ENCODE peak calls at places on chromosomes 16 and 17, in seven cellular contexts. F is neural progenitor cell, D is endodermal cell, W is IMR-90, Y is heart left ventricle, O is left ventricle myocardium inferior, B is lower lobe of right lung. A is an unnamed sample.

GRCh38 chr16:50837324-50837723 is 95.4 kb downstream of the CYLD start:
- DNase-seq in F (no peak), D (no peak), W (no peak), Y (no peak), O (no peak), B (no peak), A (peak)

GRCh38 chr16:61862221-61862620 is 174.0 kb downstream of the CDH8 start:
- DNase-seq in F (no peak), D (no peak), W (no peak), Y (no peak), O (no peak), B (no peak), A (no peak)

GRCh38 chr16:71201054-71201453 is 29.5 kb downstream of the HYDIN start:
- DNase-seq in F (no peak), D (no peak), W (no peak), Y (no peak), O (no peak), B (no peak), A (no peak)

GRCh38 chr17:46154151-46154816 is 38.9 kb downstream of the KANSL1 start:
- DNase-seq in F (no peak), D (no peak), W (peak), Y (no peak), O (no peak), B (no peak), A (no peak)

GRCh38 chr17:14209215-14209614 is 27.4 kb downstream of the CDRT15 start:
- DNase-seq in F (no peak), D (no peak), W (peak), Y (no peak), O (no peak), B (no peak), A (no peak)

GRCh38 chr16:80176114-80176513 is 364.7 kb upstream of the DYNLRB2 start:
- DNase-seq in F (no peak), D (no peak), W (no peak), Y (no peak), O (no peak), B (no peak), A (no peak)

GRCh38 chr17:68777243-68777855 is 176.2 kb upstream of the FAM20A start:
- DNase-seq in F (peak), D (peak), W (peak), Y (peak), O (peak), B (no peak), A (no peak)

GRCh38 chr16:27813591-27813990 is 249.9 kb downstream of the GSG1L start:
- DNase-seq in F (no peak), D (peak), W (no peak), Y (no peak), O (no peak), B (no peak), A (peak)

GRCh38 chr16:80063028-80063767 is 462.7 kb upstream of the MAF start:
- DNase-seq in F (no peak), D (no peak), W (no peak), Y (no peak), O (no peak), B (no peak), A (no peak)

GRCh38 chr17:76371656-76372628 is 12.5 kb upstream of the SPHK1 start:
- DNase-seq in F (no peak), D (no peak), W (peak), Y (no peak), O (no peak), B (no peak), A (no peak)

GRCh38 chr17:31559647-31560501 is 168.4 kb downstream of the RAB11FIP4 start:
- DNase-seq in F (peak), D (peak), W (no peak), Y (peak), O (no peak), B (no peak), A (no peak)

GRCh38 chr17:42928714-42929496 is 28.3 kb downstream of the G6PC1 start:
- DNase-seq in F (peak), D (peak), W (peak), Y (peak), O (no peak), B (peak), A (peak)

GRCh38 chr16:88416686-88417085 is 33.9 kb downstream of the ZNF469 start:
- DNase-seq in F (no peak), D (no peak), W (no peak), Y (no peak), O (no peak), B (no peak), A (no peak)

GRCh38 chr16:628321-629061 is 2.3 kb upstream of the WFIKKN1 start:
- DNase-seq in F (no peak), D (no peak), W (no peak), Y (no peak), O (no peak), B (no peak), A (no peak)

GRCh38 chr16:30010817-30011504 is at the start of gene DOC2A:
- DNase-seq in F (peak), D (peak), W (no peak), Y (no peak), O (no peak), B (no peak), A (no peak)

GRCh38 chr16:53821487-53821886 is 117.5 kb downstream of the FTO start:
- DNase-seq in F (no peak), D (no peak), W (peak), Y (no peak), O (no peak), B (no peak), A (no peak)

GRCh38 chr17:76556759-76557367 is 17.0 kb downstream of the PRCD start:
- DNase-seq in F (peak), D (peak), W (peak), Y (no peak), O (no peak), B (peak), A (no peak)

GRCh38 chr16:67419502-67419901 is 3.2 kb upstream of the ZDHHC1 start:
- DNase-seq in F (no peak), D (no peak), W (peak), Y (no peak), O (no peak), B (no peak), A (no peak)

GRCh38 chr16:5512037-5512436 is 414.4 kb upstream of the EEF2KMT start:
- DNase-seq in F (no peak), D (no peak), W (no peak), Y (no peak), O (no peak), B (no peak), A (no peak)

GRCh38 chr16:11036040-11036439 is 91.7 kb downstream of the CLEC16A start:
- DNase-seq in F (peak), D (no peak), W (no peak), Y (no peak), O (no peak), B (no peak), A (peak)

GRCh38 chr17:17776889-17777288 is 59.9 kb downstream of the SREBF1 start:
- DNase-seq in F (no peak), D (no peak), W (no peak), Y (no peak), O (no peak), B (no peak), A (no peak)

GRCh38 chr17:34998205-34998604 is 17.9 kb downstream of the LIG3 start:
- DNase-seq in F (peak), D (peak), W (peak), Y (peak), O (peak), B (peak), A (no peak)

GRCh38 chr17:44557653-44558285 is 485 bp downstream of the FZD2 start:
- DNase-seq in F (peak), D (peak), W (peak), Y (no peak), O (peak), B (peak), A (no peak)

GRCh38 chr17:74805543-74805991 is 29.4 kb upstream of the NAT9 start:
- DNase-seq in F (no peak), D (no peak), W (no peak), Y (peak), O (peak), B (no peak), A (no peak)

GRCh38 chr16:1082952-1083675 is 10.6 kb downstream of the SSTR5 start:
- DNase-seq in F (no peak), D (no peak), W (no peak), Y (no peak), O (no peak), B (no peak), A (no peak)

GRCh38 chr17:692116-692515 is 22.5 kb downstream of the VPS53 start:
- DNase-seq in F (no peak), D (no peak), W (peak), Y (no peak), O (no peak), B (no peak), A (no peak)

GRCh38 chr16:35753559-35754390 is 2294.4 kb downstream of the TP53TG3F start:
- DNase-seq in F (no peak), D (no peak), W (no peak), Y (no peak), O (no peak), B (peak), A (peak)

GRCh38 chr17:76014925-76015261 is 12.2 kb downstream of the EVPL start:
- DNase-seq in F (no peak), D (no peak), W (no peak), Y (no peak), O (no peak), B (no peak), A (no peak)

GRCh38 chr16:11506816-11507305 is 79.9 kb downstream of the LITAF start:
- DNase-seq in F (no peak), D (peak), W (no peak), Y (no peak), O (no peak), B (no peak), A (no peak)

GRCh38 chr17:28811594-28812135 is 30.9 kb downstream of the FAM222B start:
- DNase-seq in F (peak), D (peak), W (peak), Y (no peak), O (no peak), B (no peak), A (no peak)

GRCh38 chr17:82805254-82805653 is 34.6 kb downstream of the ZNF750 start:
- DNase-seq in F (no peak), D (no peak), W (no peak), Y (no peak), O (no peak), B (no peak), A (no peak)

GRCh38 chr16:54055864-54056263 is 230.7 kb downstream of the IRX3 start:
- DNase-seq in F (no peak), D (no peak), W (peak), Y (no peak), O (no peak), B (no peak), A (no peak)

GRCh38 chr17:77280304-77280910 is 139.6 kb downstream of the SEC14L1 start:
- DNase-seq in F (no peak), D (peak), W (peak), Y (no peak), O (peak), B (no peak), A (no peak)

GRCh38 chr17:19366637-19366972 is 4.1 kb upstream of the B9D1 start:
- DNase-seq in F (no peak), D (peak), W (no peak), Y (no peak), O (no peak), B (no peak), A (no peak)

GRCh38 chr17:38464723-38465419 is 36.6 kb downstream of the ARHGAP23 start:
- DNase-seq in F (peak), D (no peak), W (peak), Y (peak), O (peak), B (peak), A (peak)

GRCh38 chr17:13490906-13491502 is 110.7 kb downstream of the HS3ST3A1 start:
- DNase-seq in F (no peak), D (no peak), W (peak), Y (no peak), O (no peak), B (no peak), A (no peak)

GRCh38 chr17:77154187-77154586 is 13.4 kb downstream of the SEC14L1 start:
- DNase-seq in F (no peak), D (no peak), W (no peak), Y (no peak), O (no peak), B (no peak), A (no peak)

DNA sequence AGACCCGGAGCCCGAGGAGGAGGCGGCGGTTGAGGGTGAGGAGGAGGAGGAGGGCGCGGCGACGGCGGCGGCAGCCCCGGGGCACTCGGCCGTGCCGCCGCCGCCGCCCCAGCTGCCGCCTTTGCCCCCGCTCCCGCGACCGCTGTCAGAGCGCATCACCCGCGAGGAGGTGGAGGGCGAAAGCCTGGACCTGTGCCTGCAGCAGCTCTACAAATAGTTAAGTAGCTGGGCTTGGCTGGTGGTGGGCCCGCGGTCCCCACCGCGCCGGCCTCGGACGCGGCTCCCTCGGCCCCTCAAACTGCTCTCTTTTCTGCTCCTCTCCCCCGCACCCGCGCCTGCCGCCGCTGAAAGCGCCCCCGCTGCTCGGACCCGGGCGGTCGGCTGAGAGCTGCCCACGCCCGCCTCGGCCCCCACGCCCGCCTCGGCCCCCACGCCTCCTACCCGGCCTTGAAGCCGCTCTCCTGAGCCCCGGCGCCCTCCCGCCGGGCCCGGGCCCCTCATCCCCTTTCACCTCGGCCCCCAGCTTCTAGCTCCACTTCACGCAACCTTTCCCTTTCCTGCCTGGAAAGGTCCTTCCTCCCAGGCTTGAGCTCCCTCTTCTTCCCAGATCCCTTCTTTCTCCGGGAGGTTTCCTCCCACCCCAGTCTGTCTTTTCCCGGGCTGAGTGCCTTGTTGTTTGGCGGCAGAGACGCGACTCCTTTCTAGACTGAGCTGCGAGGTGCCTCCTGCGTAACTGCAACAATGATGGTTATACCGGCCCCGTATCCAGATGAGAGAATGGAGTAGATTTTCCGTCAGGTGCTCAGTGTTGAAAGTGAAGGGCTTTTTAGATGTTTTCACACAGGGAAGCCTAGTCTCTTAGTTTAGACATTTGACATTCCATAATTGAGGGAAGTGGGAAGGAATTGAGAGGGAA is 850 bp downstream of the PPM1E start:
- DNase-seq in F (peak), D (peak), W (no peak), Y (no peak), O (no peak), B (no peak), A (no peak)
- H3K4me3 ChIP-seq in F (peak), D (peak), W (peak), Y (peak), O (peak), B (peak), A (peak)

GRCh38 chr16:82631701-82632685 is 5.2 kb downstream of the CDH13 start:
- DNase-seq in F (peak), D (peak), W (peak), Y (no peak), O (no peak), B (no peak), A (no peak)
- TF ChIP-seq CTCF in F (peak), D (peak), W (peak), Y (peak), O (peak), B (no peak), A (no peak)

DNA sequence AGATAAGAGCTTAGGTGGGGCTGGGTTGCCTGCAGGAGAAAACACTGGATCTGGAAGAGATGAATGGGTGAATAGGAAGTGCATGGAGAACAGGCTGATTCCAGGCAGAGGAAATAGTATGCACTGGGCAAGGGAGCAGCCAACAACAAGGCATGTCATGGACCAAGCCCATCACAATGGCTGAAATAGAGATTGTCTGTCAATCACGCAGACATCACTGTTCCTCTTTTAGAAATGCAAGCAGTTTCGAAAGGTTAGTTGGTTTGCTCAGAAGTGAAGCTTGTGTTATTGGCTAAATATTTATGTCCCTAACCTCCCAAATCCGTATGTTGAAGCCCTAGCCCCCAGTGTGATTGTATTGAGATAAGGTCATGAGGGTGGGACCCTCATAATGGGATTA is 621.7 kb upstream of the CDH11 start:
- DNase-seq in F (no peak), D (no peak), W (no peak), Y (no peak), O (no peak), B (no peak), A (no peak)
- H3K4me3 ChIP-seq in F (no peak), D (no peak), W (no peak), Y (no peak), O (no peak), B (no peak), A (no peak)

GRCh38 chr17:56997313-56997712 is 19.4 kb downstream of the SCPEP1 start:
- DNase-seq in F (no peak), D (no peak), W (no peak), Y (no peak), O (no peak), B (no peak), A (no peak)

GRCh38 chr17:57002904-57003303 is 25.0 kb downstream of the SCPEP1 start:
- DNase-seq in F (no peak), D (peak), W (no peak), Y (no peak), O (no peak), B (no peak), A (peak)

GRCh38 chr17:57004944-57005579 is 27.1 kb downstream of the SCPEP1 start:
- DNase-seq in F (peak), D (peak), W (no peak), Y (no peak), O (no peak), B (no peak), A (peak)

GRCh38 chr17:57006040-57006439 is 28.1 kb downstream of the SCPEP1 start:
- DNase-seq in F (no peak), D (no peak), W (no peak), Y (no peak), O (no peak), B (no peak), A (no peak)

DNA sequence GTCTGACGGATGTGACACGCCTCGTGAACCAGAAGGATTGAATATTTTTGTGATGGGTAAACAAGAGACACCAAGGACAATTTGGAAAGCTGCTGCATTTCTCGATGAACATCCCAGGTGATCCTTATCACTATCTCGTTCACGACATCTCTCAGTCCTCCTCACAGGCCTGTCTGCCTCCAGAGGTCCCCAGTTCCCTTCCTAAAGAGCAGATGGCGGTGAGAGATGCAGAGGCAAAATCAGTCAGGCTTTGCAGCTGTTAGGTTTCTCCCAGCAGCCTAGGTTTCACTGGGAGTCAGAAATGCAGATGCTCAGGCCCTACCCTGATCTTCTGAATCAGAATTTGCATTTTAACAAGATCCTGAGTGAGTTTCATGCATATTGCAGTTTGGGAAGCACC is 23.6 kb downstream of the SCPEP1 start:
- DNase-seq in F (no peak), D (peak), W (no peak), Y (no peak), O (no peak), B (no peak), A (peak)
- TF ChIP-seq CTCF in F (peak), D (peak), W (no peak), Y (no peak), O (no peak), B (no peak), A (no peak)

GRCh38 chr17:79814624-79814965 is 17.7 kb upstream of the CBX8 start:
- DNase-seq in F (peak), D (peak), W (no peak), Y (no peak), O (no peak), B (no peak), A (no peak)
- H3K4me3 ChIP-seq in F (peak), D (no peak), W (no peak), Y (no peak), O (peak), B (peak), A (peak)

GRCh38 chr16:4510747-4511426 is 27.7 kb downstream of the CDIP1 start:
- DNase-seq in F (no peak), D (no peak), W (no peak), Y (no peak), O (no peak), B (no peak), A (no peak)

GRCh38 chr16:4512473-4512872 is 26.1 kb downstream of the CDIP1 start:
- DNase-seq in F (no peak), D (no peak), W (peak), Y (no peak), O (no peak), B (no peak), A (no peak)

GRCh38 chr16:4510131-4510530 is 28.4 kb downstream of the CDIP1 start:
- DNase-seq in F (no peak), D (no peak), W (no peak), Y (no peak), O (no peak), B (no peak), A (no peak)

GRCh38 chr16:4513086-4513860 is 25.3 kb downstream of the CDIP1 start:
- DNase-seq in F (no peak), D (no peak), W (no peak), Y (no peak), O (peak), B (no peak), A (no peak)

GRCh38 chr16:4511441-4512082 is 27.0 kb downstream of the CDIP1 start:
- DNase-seq in F (peak), D (peak), W (peak), Y (peak), O (peak), B (no peak), A (no peak)
- TF ChIP-seq CTCF in F (peak), D (peak), W (peak), Y (peak), O (peak), B (peak), A (no peak)

A was measured in coronary artery.